ENCODE peak calls at places on chromosome 21, in four cellular contexts. J, P, X and F are unnamed samples.

GRCh38 chr21:33080376-33080775 is 10.4 kb downstream of the OLIG1 start:
- DNase-seq in J (no peak), P (no peak), X (no peak), F (no peak)

GRCh38 chr21:33124879-33125278 is 54.9 kb downstream of the OLIG1 start:
- DNase-seq in J (no peak), P (no peak), X (no peak), F (no peak)

GRCh38 chr21:46117586-46118304 is 19.8 kb downstream of the COL6A2 start:
- DNase-seq in J (no peak), P (no peak), X (no peak), F (no peak)

GRCh38 chr21:32257952-32258785 is 20.7 kb downstream of the MIS18A start:
- DNase-seq in J (peak), P (peak), X (peak), F (peak)

GRCh38 chr21:41850085-41850484 is 29.1 kb downstream of the PRDM15 start:
- DNase-seq in J (no peak), P (no peak), X (no peak), F (no peak)

GRCh38 chr21:32994305-32994704 is 31.4 kb upstream of the OLIG2 start:
- DNase-seq in J (no peak), P (peak), X (no peak), F (no peak)

GRCh38 chr21:40404319-40404906 is 442.5 kb downstream of the DSCAM start:
- DNase-seq in J (no peak), P (no peak), X (no peak), F (no peak)

GRCh38 chr21:36535618-36536241 is 55.8 kb upstream of the CLDN14 start:
- DNase-seq in J (no peak), P (no peak), X (no peak), F (no peak)

GRCh38 chr21:46115441-46116188 is 17.7 kb downstream of the COL6A2 start:
- DNase-seq in J (no peak), P (no peak), X (no peak), F (no peak)

GRCh38 chr21:33230518-33231324 is 983 bp downstream of the IFNAR2 start:
- DNase-seq in J (no peak), P (peak), X (peak), F (peak)

GRCh38 chr21:34846601-34847112 is 177.9 kb downstream of the CLIC6 start:
- DNase-seq in J (no peak), P (peak), X (no peak), F (peak)

GRCh38 chr21:44846485-44847260 is 26.8 kb downstream of the PTTG1IP start:
- DNase-seq in J (no peak), P (peak), X (no peak), F (no peak)

GRCh38 chr21:45420623-45421041 is 15.7 kb downstream of the COL18A1 start:
- DNase-seq in J (no peak), P (no peak), X (no peak), F (no peak)

GRCh38 chr21:19553930-19554615 is 1150.5 kb upstream of the TMPRSS15 start:
- DNase-seq in J (no peak), P (no peak), X (no peak), F (no peak)

GRCh38 chr21:36707763-36708511 is 9.0 kb downstream of the SIM2 start:
- DNase-seq in J (no peak), P (no peak), X (no peak), F (peak)